ENCODE peak calls at places on chromosomes 12 and 14, in four cellular contexts. P is CD4-positive, alpha-beta T cell; U is glutamatergic neuron; M is D341Med. Z is an unnamed sample.

GRCh38 chr14:90556050-90556477 is 159.2 kb downstream of the CALM1 start:
- DNase-seq in P (no peak), M (no peak), U (peak; percentile 60), Z (peak; percentile 12)

GRCh38 chr14:75430526-75430925 is 2.7 kb downstream of the JDP2 start:
- DNase-seq in P (no peak), U (no peak), M (no peak), Z (no peak)

GRCh38 chr14:36513451-36514277 is 6.4 kb downstream of the NKX2-1 start:
- DNase-seq in U (peak; percentile 54), P (no peak), M (peak; percentile 30), Z (no peak)

GRCh38 chr14:88326352-88327103 is 3.5 kb upstream of the KCNK10 start:
- DNase-seq in M (peak; percentile 40), U (peak; percentile 23), P (no peak), Z (no peak)

GRCh38 chr12:1616233-1617066 is 12.6 kb upstream of the WNT5B start:
- DNase-seq in U (no peak), P (no peak), M (no peak), Z (no peak)

GRCh38 chr14:104549536-104550339 is 29.8 kb upstream of the C14orf180 start:
- DNase-seq in M (no peak), P (no peak), U (peak; percentile 3), Z (no peak)

GRCh38 chr12:49198431-49199155 is 9.7 kb upstream of the TUBA1A start:
- DNase-seq in M (no peak), U (no peak), P (no peak), Z (peak; percentile 29)

GRCh38 chr14:77979666-77980351 is 179.9 kb downstream of the ADCK1 start:
- DNase-seq in U (no peak), P (no peak), M (peak; percentile 52), Z (peak; percentile 71)

GRCh38 chr12:109999983-110000505 is 814 bp downstream of the ANKRD13A start:
- DNase-seq in M (no peak), U (no peak), P (peak; percentile 13), Z (peak; percentile 29)

GRCh38 chr14:55102141-55102547 is 26.9 kb upstream of the LGALS3 start:
- DNase-seq in U (no peak), M (no peak), P (peak; percentile 27), Z (no peak)

GRCh38 chr12:68967036-68967435 is 34.1 kb upstream of the CPM start:
- DNase-seq in M (no peak), P (no peak), U (no peak), Z (no peak)

GRCh38 chr12:57340104-57340503 is 89.1 kb upstream of the STAC3 start:
- DNase-seq in M (no peak), P (no peak), U (no peak), Z (no peak)

GRCh38 chr12:28032811-28033537 is 60.4 kb upstream of the PTHLH start:
- DNase-seq in U (no peak), P (no peak), M (no peak), Z (no peak)

GRCh38 chr12:52362118-52362726 is 5.1 kb downstream of the KRT85 start:
- DNase-seq in P (no peak), M (no peak), U (no peak), Z (no peak)

GRCh38 chr12:96311191-96311590 is 89.0 kb downstream of the CDK17 start:
- DNase-seq in M (no peak), P (no peak), U (no peak), Z (no peak)

GRCh38 chr14:46344327-46344937 is 307.1 kb downstream of the RPL10L start:
- DNase-seq in M (peak; percentile 55), U (no peak), P (no peak), Z (peak; percentile 66)

GRCh38 chr12:128830505-128830893 is 6.7 kb upstream of the SLC15A4 start:
- DNase-seq in U (no peak), P (no peak), M (no peak), Z (peak; percentile 74)

GRCh38 chr14:36313206-36313605 is 7.2 kb downstream of the MBIP start:
- DNase-seq in P (no peak), U (no peak), M (no peak), Z (no peak)

GRCh38 chr12:132329036-132329738 is at the start of gene GALNT9:
- DNase-seq in M (no peak), P (no peak), U (peak; percentile 69), Z (no peak)

GRCh38 chr14:60981626-60982455 is 796 bp downstream of the SLC38A6 start:
- DNase-seq in P (no peak), M (peak; percentile 38), U (no peak), Z (peak; percentile 41)

GRCh38 chr12:88141425-88141773 is 489 bp downstream of the CEP290 start:
- DNase-seq in U (no peak), M (no peak), P (no peak), Z (no peak)

GRCh38 chr12:72570601-72571000 is 298.4 kb downstream of the TRHDE start:
- DNase-seq in U (peak; percentile 60), M (peak; percentile 36), P (no peak), Z (peak; percentile 49)

Z was measured in NCI-H82.